ENCODE peak calls at places on chromosomes 6 and 20, in six cellular contexts. C, X, T, L, O and Y are unnamed samples.

GRCh38 chr20:62459488-62459887 is 16.3 kb downstream of the GATA5 start:
- DNase-seq in C (no peak), X (no peak), T (no peak), L (no peak), O (no peak), Y (no peak)

GRCh38 chr20:45913105-45913504 is 1.1 kb upstream of the PLTP start:
- DNase-seq in C (peak), X (no peak), T (no peak), L (no peak), O (no peak), Y (no peak)

GRCh38 chr6:119890470-119890869 is 540.9 kb upstream of the MAN1A1 start:
- DNase-seq in C (no peak), X (no peak), T (no peak), L (no peak), O (no peak), Y (no peak)

GRCh38 chr6:37155394-37156312 is 14.3 kb upstream of the PIM1 start:
- DNase-seq in C (no peak), X (no peak), T (no peak), L (no peak), O (no peak), Y (no peak)

GRCh38 chr6:33313709-33314514 is at the start of gene TAPBP:
- DNase-seq in C (peak), X (no peak), T (peak), L (peak), O (peak), Y (no peak)

GRCh38 chr20:22106308-22106938 is 401.0 kb downstream of the PAX1 start:
- DNase-seq in C (no peak), X (no peak), T (no peak), L (peak), O (no peak), Y (no peak)

GRCh38 chr6:111832833-111833418 is 40.3 kb downstream of the FYN start:
- DNase-seq in C (no peak), X (no peak), T (no peak), L (no peak), O (no peak), Y (no peak)

GRCh38 chr6:6674872-6675271 is 86.4 kb downstream of the LY86 start:
- DNase-seq in C (peak), X (no peak), T (no peak), L (no peak), O (peak), Y (no peak)

GRCh38 chr20:4341804-4342560 is 326.6 kb upstream of the RNF24 start:
- DNase-seq in C (no peak), X (peak), T (no peak), L (no peak), O (no peak), Y (no peak)

GRCh38 chr20:64245746-64246595 is 9.6 kb upstream of the PCMTD2 start:
- DNase-seq in C (no peak), X (no peak), T (no peak), L (no peak), O (no peak), Y (no peak)

GRCh38 chr6:136921936-136922679 is at the start of gene SLC35D3:
- DNase-seq in C (peak), X (peak), T (peak), L (peak), O (peak), Y (no peak)

GRCh38 chr6:14039038-14039437 is 78.5 kb upstream of the CD83 start:
- DNase-seq in C (no peak), X (no peak), T (no peak), L (no peak), O (no peak), Y (no peak)